ENCODE peak calls at places on chromosome 4, in seven cellular contexts. I is tibial nerve, Y is fibroblast of pulmonary artery, U is transverse colon, K is cardiac fibroblast, W is AG04450, C is fibroblast of lung. V is an unnamed sample.

GRCh38 chr4:40586729-40587128 is 42.9 kb downstream of the RBM47 start:
- DNase-seq in I (peak), Y (no peak), U (no peak), K (no peak), W (no peak), C (no peak), V (no peak)

GRCh38 chr4:100823993-100824323 is 306.1 kb upstream of the EMCN start:
- DNase-seq in I (no peak), Y (no peak), U (no peak), K (no peak), W (no peak), C (no peak), V (no peak)

GRCh38 chr4:77073981-77074865 is 1.6 kb downstream of the CCNI start:
- DNase-seq in I (no peak), Y (no peak), U (no peak), K (peak), W (no peak), C (no peak), V (no peak)

GRCh38 chr4:148415500-148415899 is 26.7 kb downstream of the NR3C2 start:
- DNase-seq in I (no peak), Y (peak), U (no peak), K (peak), W (no peak), C (peak), V (no peak)

GRCh38 chr4:121477480-121477879 is 96.7 kb upstream of the QRFPR start:
- DNase-seq in I (no peak), Y (no peak), U (no peak), K (no peak), W (no peak), C (no peak), V (no peak)

GRCh38 chr4:84965558-84966381 is 720 bp downstream of the WDFY3 start:
- DNase-seq in I (no peak), Y (peak), U (peak), K (peak), W (no peak), C (no peak), V (peak)

GRCh38 chr4:161320377-161320776 is 843.4 kb downstream of the FSTL5 start:
- DNase-seq in I (no peak), Y (peak), U (no peak), K (no peak), W (no peak), C (peak), V (no peak)

GRCh38 chr4:23023121-23023520 is 330.4 kb downstream of the GBA3 start:
- DNase-seq in I (no peak), Y (no peak), U (no peak), K (no peak), W (no peak), C (no peak), V (no peak)

GRCh38 chr4:114180481-114180880 is 201.0 kb upstream of the ARSJ start:
- DNase-seq in I (peak), Y (peak), U (no peak), K (peak), W (peak), C (peak), V (peak)

GRCh38 chr4:22778547-22779163 is 85.9 kb downstream of the GBA3 start:
- DNase-seq in I (no peak), Y (no peak), U (no peak), K (no peak), W (no peak), C (no peak), V (no peak)

GRCh38 chr4:185115827-185116232 is 27.2 kb upstream of the SLC25A4 start:
- DNase-seq in I (no peak), Y (peak), U (peak), K (peak), W (peak), C (peak), V (no peak)

GRCh38 chr4:94538229-94538628 is 86.5 kb downstream of the PDLIM5 start:
- DNase-seq in I (no peak), Y (no peak), U (no peak), K (no peak), W (no peak), C (no peak), V (no peak)

GRCh38 chr4:180455226-180455625 is 1788.0 kb upstream of the TENM3 start:
- DNase-seq in I (no peak), Y (no peak), U (no peak), K (no peak), W (no peak), C (no peak), V (no peak)

GRCh38 chr4:180449395-180449956 is 1793.7 kb upstream of the TENM3 start:
- DNase-seq in I (no peak), Y (peak), U (no peak), K (no peak), W (no peak), C (peak), V (no peak)
- TF ChIP-seq CTCF in I (peak), Y (peak), U (no peak), K (no peak), W (peak), C (no peak), V (peak)

GRCh38 chr4:54998991-54999390 is 126.4 kb downstream of the KDR start:
- DNase-seq in I (no peak), Y (peak), U (no peak), K (peak), W (no peak), C (peak), V (no peak)
- TF ChIP-seq CTCF in I (peak), Y (peak), U (no peak), K (peak), W (no peak), C (peak), V (peak)

GRCh38 chr4:59729321-59729720 is 1470.8 kb upstream of the ADGRL3 start:
- DNase-seq in I (no peak), Y (peak), U (no peak), K (no peak), W (no peak), C (no peak), V (no peak)

GRCh38 chr4:59727745-59728144 is 1472.4 kb upstream of the ADGRL3 start:
- DNase-seq in I (no peak), Y (no peak), U (no peak), K (no peak), W (no peak), C (no peak), V (no peak)

DNA sequence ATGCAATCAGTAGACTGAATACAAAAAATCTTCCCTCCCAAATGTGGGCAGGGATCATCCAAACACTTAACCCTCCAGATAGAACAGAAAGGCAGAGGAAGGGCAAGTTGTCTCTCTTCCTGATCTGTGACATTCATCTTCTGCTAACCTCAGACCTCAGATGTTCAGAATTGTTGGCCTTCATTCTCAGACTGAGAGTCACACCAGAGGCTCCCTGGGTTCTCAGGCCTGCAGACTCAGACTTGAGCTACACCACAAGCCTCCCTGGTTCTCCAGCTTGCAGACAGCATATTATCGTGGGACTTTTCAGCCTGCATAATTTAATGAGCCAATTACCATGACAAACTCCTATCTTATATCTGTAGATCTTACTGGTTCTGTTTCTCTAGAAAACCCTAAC is 1471.6 kb upstream of the ADGRL3 start:
- DNase-seq in I (no peak), Y (no peak), U (no peak), K (no peak), W (no peak), C (no peak), V (no peak)
- TF ChIP-seq CTCF in I (no peak), Y (no peak), U (no peak), K (no peak), W (no peak), C (no peak), V (no peak)

DNA sequence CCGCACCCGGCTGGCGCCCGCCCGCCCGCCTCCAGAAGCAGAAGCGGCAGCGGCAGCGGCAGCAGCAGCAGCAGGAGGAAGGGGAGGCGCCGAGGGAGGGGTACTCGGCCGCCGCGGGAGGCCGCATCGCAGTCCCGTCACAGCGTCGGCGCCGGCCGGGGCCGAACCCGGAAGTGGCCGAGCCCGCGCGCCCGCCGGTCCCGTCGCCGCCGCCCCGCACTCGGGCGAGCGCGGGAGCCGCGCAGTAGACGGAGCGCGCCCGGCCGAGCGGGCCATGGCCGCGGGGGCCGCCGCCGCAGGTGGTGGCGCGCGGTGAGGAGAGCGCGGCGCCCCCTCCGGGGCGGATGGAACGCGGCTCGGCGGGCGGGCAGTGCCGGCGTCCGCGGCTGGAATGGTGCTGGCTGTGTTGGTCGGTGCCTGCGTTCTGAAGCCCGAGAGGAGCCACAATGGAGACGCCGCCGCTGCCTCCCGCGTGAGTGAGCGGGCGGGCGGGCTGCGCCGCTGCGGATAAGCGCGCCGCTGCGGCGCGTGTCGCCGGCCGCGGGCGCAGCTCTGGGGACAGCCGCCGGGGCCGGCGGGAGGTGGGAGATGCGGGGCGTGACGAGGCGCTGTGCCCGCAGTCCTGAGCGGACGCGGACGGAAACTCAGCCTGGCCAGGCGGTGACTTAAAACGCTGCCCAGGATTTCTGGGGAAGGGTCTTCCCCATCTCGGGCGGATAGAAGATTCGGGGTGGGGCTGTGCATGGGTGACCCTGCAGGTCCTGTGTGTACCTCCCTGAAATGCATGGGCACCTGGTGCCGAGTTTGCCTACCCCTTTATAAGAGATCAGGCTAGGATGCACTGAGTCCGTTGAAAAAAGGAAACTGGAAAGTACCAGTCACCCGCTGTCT is at the start of gene KLHL2:
- DNase-seq in I (peak), Y (peak), U (peak), K (peak), W (peak), C (peak), V (peak)
- TF ChIP-seq CTCF in I (no peak), Y (no peak), U (no peak), K (no peak), W (no peak), C (no peak), V (no peak)

DNA sequence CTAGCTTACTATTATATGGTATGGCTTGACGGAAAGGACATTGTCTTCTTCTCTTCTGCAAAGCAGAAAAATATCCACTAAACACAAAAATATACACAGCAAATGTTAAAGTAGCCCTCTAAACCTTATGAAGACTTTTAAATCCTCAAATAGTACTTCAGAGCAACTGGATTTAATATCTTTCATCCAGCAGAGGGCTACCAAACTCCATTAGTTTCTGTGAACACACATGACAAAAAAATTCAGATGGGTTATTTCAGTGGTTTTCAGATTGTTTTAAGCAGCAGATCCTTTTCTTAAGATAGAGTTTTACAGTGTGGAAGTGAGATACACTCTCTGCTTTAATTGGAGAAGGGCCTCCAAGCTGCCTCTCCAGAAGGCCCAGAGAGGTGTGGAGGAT is 56.6 kb downstream of the ANK2 start:
- DNase-seq in I (no peak), Y (peak), U (no peak), K (peak), W (peak), C (peak), V (no peak)
- TF ChIP-seq CTCF in I (peak), Y (peak), U (no peak), K (peak), W (peak), C (peak), V (peak)

DNA sequence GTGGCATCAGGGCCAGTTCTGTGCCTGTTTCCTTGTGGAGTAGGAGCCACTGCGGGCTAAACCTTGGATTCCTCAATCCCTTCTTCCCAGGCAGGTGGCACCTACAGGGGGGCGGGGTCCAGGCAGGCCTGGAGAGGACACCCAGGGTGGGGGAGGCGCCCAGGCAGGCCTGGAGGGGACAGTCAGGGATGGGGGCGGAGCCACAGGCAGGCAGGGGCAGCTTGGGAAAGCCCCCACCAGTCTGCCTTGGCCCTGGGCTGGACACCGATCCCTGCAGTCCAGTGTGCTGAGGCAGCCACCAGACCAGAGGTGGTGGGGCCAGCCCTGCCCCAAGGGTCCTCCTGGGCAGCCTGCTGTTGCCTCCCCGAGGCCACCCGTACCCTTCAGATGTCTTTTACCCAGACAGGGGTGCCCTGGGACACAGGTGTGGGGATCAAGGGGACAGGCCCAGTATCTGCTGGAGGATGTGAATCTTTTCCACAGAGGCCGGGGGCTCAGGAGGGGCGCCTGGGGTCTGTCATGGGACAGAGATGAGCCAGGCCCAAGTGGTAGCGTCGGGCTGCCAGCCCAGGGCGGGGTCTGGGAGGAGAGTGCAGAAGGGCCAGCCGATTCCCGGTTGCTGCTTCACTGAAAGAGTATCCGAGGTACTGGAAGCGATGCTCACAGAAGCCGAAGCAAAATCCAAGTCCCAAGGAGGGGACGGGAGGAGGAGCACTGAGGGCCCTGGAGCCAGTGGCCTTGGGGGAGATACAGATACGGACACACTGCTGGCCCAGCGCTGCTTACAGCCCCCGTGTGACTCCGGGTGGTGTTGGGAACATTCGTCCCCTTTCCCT is 34.5 kb downstream of the LRPAP1 start:
- DNase-seq in I (no peak), Y (no peak), U (no peak), K (no peak), W (no peak), C (no peak), V (no peak)
- TF ChIP-seq CTCF in I (no peak), Y (no peak), U (no peak), K (no peak), W (no peak), C (no peak), V (no peak)